ENCODE peak calls at places on chromosome 21, in nine cellular contexts. B is uterus; Y is lower lobe of right lung; U is stomach; A is brain microvascular endothelial cell; W is psoas muscle; C is CD4-positive, alpha-beta T cell; P is spleen; S is SK-N-MC. V is an unnamed sample.

GRCh38 chr21:16302851-16303282 is 573.1 kb downstream of the USP25 start:
- DNase-seq in B (peak; percentile 47), Y (no peak), U (no peak), A (peak; percentile 89), W (peak; percentile 68), C (no peak), P (no peak), S (no peak), V (peak; percentile 63)

GRCh38 chr21:17512245-17513213 is at the start of gene CXADR:
- DNase-seq in B (peak; percentile 65), Y (peak; percentile 92), U (peak; percentile 93), A (no peak), W (no peak), C (peak; percentile 76), P (peak; percentile 89), S (no peak), V (peak; percentile 80)

GRCh38 chr21:29382029-29382654 is 83.4 kb downstream of the BACH1 start:
- DNase-seq in B (no peak), Y (no peak), U (no peak), A (peak; percentile 54), W (no peak), C (no peak), P (no peak), S (no peak), V (no peak)

GRCh38 chr21:23160914-23161313 is 2162.7 kb downstream of the NCAM2 start:
- DNase-seq in B (no peak), Y (no peak), U (no peak), A (no peak), W (no peak), C (no peak), P (no peak), S (no peak), V (no peak)

GRCh38 chr21:37927711-37928110 is 11.5 kb upstream of the KCNJ6 start:
- DNase-seq in B (no peak), Y (no peak), U (no peak), A (no peak), W (no peak), C (no peak), P (no peak), S (no peak), V (no peak)

GRCh38 chr21:44427241-44428120 is 27.8 kb upstream of the LRRC3 start:
- DNase-seq in B (no peak), Y (peak; percentile 45), U (no peak), A (no peak), W (peak; percentile 31), C (no peak), P (peak; percentile 74), S (no peak), V (no peak)

GRCh38 chr21:18370292-18370691 is 33.3 kb downstream of the TMPRSS15 start:
- DNase-seq in B (no peak), Y (no peak), U (no peak), A (no peak), W (no peak), C (no peak), P (no peak), S (no peak), V (no peak)

GRCh38 chr21:16912075-16912474 is 600.8 kb upstream of the CXADR start:
- DNase-seq in B (no peak), Y (no peak), U (no peak), A (peak; percentile 5), W (no peak), C (no peak), P (no peak), S (no peak), V (no peak)

GRCh38 chr21:29238052-29238966 is 60.4 kb upstream of the BACH1 start:
- DNase-seq in B (no peak), Y (no peak), U (no peak), A (peak; percentile 41), W (no peak), C (no peak), P (no peak), S (no peak), V (no peak)

GRCh38 chr21:17869115-17869514 is 50.0 kb upstream of the C21orf91 start:
- DNase-seq in B (no peak), Y (no peak), U (no peak), A (no peak), W (no peak), C (no peak), P (no peak), S (no peak), V (no peak)

GRCh38 chr21:29232601-29233541 is 65.9 kb upstream of the BACH1 start:
- DNase-seq in B (no peak), Y (no peak), U (no peak), A (peak; percentile 63), W (no peak), C (no peak), P (no peak), S (no peak), V (no peak)

GRCh38 chr21:37636152-37636860 is 269.7 kb downstream of the DYRK1A start:
- DNase-seq in B (no peak), Y (no peak), U (no peak), A (peak; percentile 83), W (no peak), C (no peak), P (no peak), S (no peak), V (no peak)

GRCh38 chr21:17495680-17496079 is 17.2 kb upstream of the CXADR start:
- DNase-seq in B (no peak), Y (no peak), U (no peak), A (no peak), W (no peak), C (no peak), P (no peak), S (no peak), V (no peak)

GRCh38 chr21:37593015-37593414 is 226.4 kb downstream of the DYRK1A start:
- DNase-seq in B (no peak), Y (no peak), U (no peak), A (no peak), W (no peak), C (no peak), P (no peak), S (no peak), V (no peak)

GRCh38 chr21:28063241-28063640 is 929.4 kb downstream of the LTN1 start:
- DNase-seq in B (no peak), Y (no peak), U (no peak), A (no peak), W (no peak), C (no peak), P (no peak), S (no peak), V (no peak)

GRCh38 chr21:30463713-30464112 is 16.5 kb downstream of the KRTAP19-1 start:
- DNase-seq in B (no peak), Y (no peak), U (no peak), A (no peak), W (no peak), C (no peak), P (no peak), S (no peak), V (no peak)

GRCh38 chr21:39537571-39537970 is 75.2 kb upstream of the B3GALT5 start:
- DNase-seq in B (no peak), Y (no peak), U (no peak), A (no peak), W (no peak), C (no peak), P (no peak), S (no peak), V (no peak)
- H3K27ac ChIP-seq in B (no peak overlapping the region), Y (no peak overlapping the region), U (no peak overlapping the region), A (no peak overlapping the region), W (no peak overlapping the region), C (no peak overlapping the region), P (no peak overlapping the region), S (no peak overlapping the region), V (no peak overlapping the region)

DNA sequence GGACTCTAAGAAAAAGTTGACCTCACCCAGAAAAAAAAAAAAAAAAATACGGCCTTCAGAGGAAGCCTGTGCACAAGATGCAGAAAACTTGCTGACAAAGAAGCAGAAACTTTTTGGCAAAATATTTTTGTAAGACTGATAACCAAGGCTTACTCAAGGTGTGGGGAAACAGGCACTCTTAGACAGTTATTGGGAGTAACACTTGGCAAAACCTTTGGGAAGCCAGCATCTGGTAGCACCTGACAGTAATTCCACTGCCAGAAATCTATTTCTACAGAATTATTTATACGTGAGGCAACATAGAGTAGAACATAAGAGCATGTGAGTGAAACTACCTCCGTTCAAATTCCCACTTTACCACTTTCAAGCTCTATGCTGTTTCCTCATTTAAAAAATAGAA is 22.4 kb downstream of the MRPL39 start:
- DNase-seq in B (no peak), Y (no peak), U (no peak), A (no peak), W (no peak), C (no peak), P (no peak), S (no peak), V (no peak)
- H3K27ac ChIP-seq in B (no peak overlapping the region), Y (no peak overlapping the region), U (no peak overlapping the region), A (no peak overlapping the region), W (no peak overlapping the region), C (no peak overlapping the region), P (no peak overlapping the region), S (no peak overlapping the region), V (no peak overlapping the region)

GRCh38 chr21:33393348-33393747 is 9.9 kb upstream of the IFNGR2 start:
- DNase-seq in B (no peak), Y (no peak), U (no peak), A (no peak), W (no peak), C (no peak), P (no peak), S (no peak), V (no peak)

GRCh38 chr21:33396966-33397365 is 6.2 kb upstream of the IFNGR2 start:
- DNase-seq in B (no peak), Y (no peak), U (no peak), A (peak; percentile 85), W (no peak), C (no peak), P (peak; percentile 11), S (no peak), V (peak; percentile 51)

GRCh38 chr21:33394260-33394659 is 9.0 kb upstream of the IFNGR2 start:
- DNase-seq in B (no peak), Y (peak; percentile 65), U (peak; percentile 39), A (no peak), W (no peak), C (no peak), P (no peak), S (no peak), V (no peak)

GRCh38 chr21:33395866-33396265 is 7.3 kb upstream of the IFNGR2 start:
- DNase-seq in B (no peak), Y (no peak), U (no peak), A (no peak), W (no peak), C (no peak), P (no peak), S (no peak), V (no peak)

DNA sequence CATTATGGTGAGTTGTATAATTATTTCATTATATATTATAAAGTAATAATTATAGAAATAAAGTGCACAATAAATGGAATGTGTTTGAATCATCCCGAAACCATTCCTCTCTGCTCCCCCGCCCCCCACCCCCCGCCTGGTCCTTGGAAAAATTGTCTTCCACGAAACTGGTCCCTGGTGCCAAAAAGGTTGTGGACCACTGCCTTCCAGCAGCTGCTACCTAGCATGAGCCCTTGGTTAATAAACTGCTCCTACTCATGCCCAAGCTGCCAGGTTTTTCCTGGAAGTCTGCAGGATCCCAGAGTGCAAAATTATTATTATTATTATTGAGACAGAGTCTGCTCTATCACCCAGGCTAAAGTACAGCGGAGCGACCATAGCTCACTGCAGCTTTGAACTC is 6.8 kb upstream of the IFNGR2 start:
- DNase-seq in B (no peak), Y (no peak), U (no peak), A (no peak), W (no peak), C (no peak), P (no peak), S (no peak), V (no peak)
- H3K27ac ChIP-seq in B (no peak overlapping the region), Y (peak overlapping the region; percentile 27), U (no peak overlapping the region), A (peak overlapping the region; percentile 66), W (no peak overlapping the region), C (no peak overlapping the region), P (peak overlapping the region; percentile 100), S (no peak overlapping the region), V (peak overlapping the region; percentile 63)

GRCh38 chr21:42725416-42725930 is 72.1 kb downstream of the PDE9A start:
- DNase-seq in B (no peak), Y (no peak), U (peak; percentile 20), A (no peak), W (no peak), C (no peak), P (no peak), S (no peak), V (no peak)
- H3K27ac ChIP-seq in B (no peak overlapping the region), Y (no peak overlapping the region), U (no peak overlapping the region), A (no peak overlapping the region), W (no peak overlapping the region), C (no peak overlapping the region), P (peak overlapping the region; percentile 72), S (no peak overlapping the region), V (no peak overlapping the region)